ENCODE peak calls at places on chromosomes 1 and 21, in six cellular contexts. One of them, this sample, is unnamed.

GRCh38 chr1:232837085-232837484 is 31.9 kb downstream of the MAP10 start:
- DNase-seq in osteocyte: no peak
- DNase-seq in left ventricle myocardium inferior: no peak
- DNase-seq in foreskin fibroblast: no peak
- DNase-seq in pancreas: no peak
- DNase-seq in A549: peak
- DNase-seq in this sample: no peak

GRCh38 chr1:151790071-151790939 is at the start of gene TDRKH:
- DNase-seq in osteocyte: peak
- DNase-seq in left ventricle myocardium inferior: peak
- DNase-seq in foreskin fibroblast: peak
- DNase-seq in pancreas: peak
- DNase-seq in A549: peak
- DNase-seq in this sample: peak

GRCh38 chr1:217135987-217136894 is 413.0 kb upstream of the ESRRG start:
- DNase-seq in osteocyte: no peak
- DNase-seq in left ventricle myocardium inferior: no peak
- DNase-seq in foreskin fibroblast: no peak
- DNase-seq in pancreas: peak
- DNase-seq in A549: no peak
- DNase-seq in this sample: peak

GRCh38 chr1:11594222-11594621 is 60.0 kb downstream of the FBXO2 start:
- DNase-seq in osteocyte: no peak
- DNase-seq in left ventricle myocardium inferior: no peak
- DNase-seq in foreskin fibroblast: peak
- DNase-seq in pancreas: no peak
- DNase-seq in A549: no peak
- DNase-seq in this sample: peak

GRCh38 chr1:54207287-54207686 is 7.3 kb downstream of the MRPL37 start:
- DNase-seq in osteocyte: no peak
- DNase-seq in left ventricle myocardium inferior: no peak
- DNase-seq in foreskin fibroblast: no peak
- DNase-seq in pancreas: no peak
- DNase-seq in A549: no peak
- DNase-seq in this sample: no peak

GRCh38 chr1:183304466-183305122 is 113.6 kb downstream of the NMNAT2 start:
- DNase-seq in osteocyte: no peak
- DNase-seq in left ventricle myocardium inferior: no peak
- DNase-seq in foreskin fibroblast: no peak
- DNase-seq in pancreas: no peak
- DNase-seq in A549: no peak
- DNase-seq in this sample: no peak

GRCh38 chr1:116161390-116161789 is 50.2 kb downstream of the MAB21L3 start:
- DNase-seq in osteocyte: peak
- DNase-seq in left ventricle myocardium inferior: no peak
- DNase-seq in foreskin fibroblast: no peak
- DNase-seq in pancreas: no peak
- DNase-seq in A549: no peak
- DNase-seq in this sample: no peak

GRCh38 chr1:156262461-156263287 is 14.8 kb upstream of the PAQR6 start:
- DNase-seq in osteocyte: no peak
- DNase-seq in left ventricle myocardium inferior: no peak
- DNase-seq in foreskin fibroblast: peak
- DNase-seq in pancreas: no peak
- DNase-seq in A549: peak
- DNase-seq in this sample: no peak

GRCh38 chr1:175221548-175222175 is 29.1 kb upstream of the KIAA0040 start:
- DNase-seq in osteocyte: no peak
- DNase-seq in left ventricle myocardium inferior: peak
- DNase-seq in foreskin fibroblast: no peak
- DNase-seq in pancreas: peak
- DNase-seq in A549: no peak
- DNase-seq in this sample: peak

GRCh38 chr1:234463749-234464148 is 15.2 kb downstream of the TARBP1 start:
- DNase-seq in osteocyte: no peak
- DNase-seq in left ventricle myocardium inferior: no peak
- DNase-seq in foreskin fibroblast: no peak
- DNase-seq in pancreas: no peak
- DNase-seq in A549: no peak
- DNase-seq in this sample: no peak

GRCh38 chr1:109379422-109379821 is 18.3 kb downstream of the SORT1 start:
- DNase-seq in osteocyte: no peak
- DNase-seq in left ventricle myocardium inferior: no peak
- DNase-seq in foreskin fibroblast: no peak
- DNase-seq in pancreas: no peak
- DNase-seq in A549: no peak
- DNase-seq in this sample: no peak

GRCh38 chr1:30109853-30110252 is 613.5 kb downstream of the MATN1 start:
- DNase-seq in osteocyte: no peak
- DNase-seq in left ventricle myocardium inferior: no peak
- DNase-seq in foreskin fibroblast: peak
- DNase-seq in pancreas: no peak
- DNase-seq in A549: no peak
- DNase-seq in this sample: no peak

GRCh38 chr21:44353200-44353970 is at the start of gene TRPM2:
- DNase-seq in osteocyte: no peak
- DNase-seq in left ventricle myocardium inferior: peak
- DNase-seq in foreskin fibroblast: peak
- DNase-seq in pancreas: no peak
- DNase-seq in A549: no peak
- DNase-seq in this sample: no peak

GRCh38 chr1:42777860-42778259 is 6.9 kb upstream of the TMEM269 start:
- DNase-seq in osteocyte: no peak
- DNase-seq in left ventricle myocardium inferior: no peak
- DNase-seq in foreskin fibroblast: no peak
- DNase-seq in pancreas: no peak
- DNase-seq in A549: peak
- DNase-seq in this sample: peak

GRCh38 chr21:23968722-23969647 is 1638.3 kb downstream of the MRPL39 start:
- DNase-seq in osteocyte: no peak
- DNase-seq in left ventricle myocardium inferior: no peak
- DNase-seq in foreskin fibroblast: no peak
- DNase-seq in pancreas: peak
- DNase-seq in A549: no peak
- DNase-seq in this sample: peak

GRCh38 chr1:155208656-155209372 is at the start of gene MTX1:
- DNase-seq in osteocyte: peak
- DNase-seq in left ventricle myocardium inferior: peak
- DNase-seq in foreskin fibroblast: peak
- DNase-seq in pancreas: peak
- DNase-seq in A549: peak
- DNase-seq in this sample: peak

GRCh38 chr21:46322351-46323226 is 1.1 kb downstream of the C21orf58 start:
- DNase-seq in osteocyte: no peak
- DNase-seq in left ventricle myocardium inferior: no peak
- DNase-seq in foreskin fibroblast: peak
- DNase-seq in pancreas: peak
- DNase-seq in A549: no peak
- DNase-seq in this sample: peak

GRCh38 chr1:28036431-28036830 is 52.0 kb downstream of the EYA3 start:
- DNase-seq in osteocyte: no peak
- DNase-seq in left ventricle myocardium inferior: no peak
- DNase-seq in foreskin fibroblast: no peak
- DNase-seq in pancreas: no peak
- DNase-seq in A549: no peak
- DNase-seq in this sample: no peak

GRCh38 chr1:93623875-93624274 is 57.8 kb downstream of the BCAR3 start:
- DNase-seq in osteocyte: no peak
- DNase-seq in left ventricle myocardium inferior: no peak
- DNase-seq in foreskin fibroblast: peak
- DNase-seq in pancreas: no peak
- DNase-seq in A549: no peak
- DNase-seq in this sample: no peak

GRCh38 chr1:161139765-161140164 is 7.3 kb upstream of the DEDD start:
- DNase-seq in osteocyte: no peak
- DNase-seq in left ventricle myocardium inferior: no peak
- DNase-seq in foreskin fibroblast: no peak
- DNase-seq in pancreas: peak
- DNase-seq in A549: peak
- DNase-seq in this sample: peak

GRCh38 chr1:90936731-90937130 is 85.1 kb downstream of the ZNF644 start:
- DNase-seq in osteocyte: no peak
- DNase-seq in left ventricle myocardium inferior: no peak
- DNase-seq in foreskin fibroblast: no peak
- DNase-seq in pancreas: no peak
- DNase-seq in A549: no peak
- DNase-seq in this sample: no peak

GRCh38 chr1:243598433-243598832 is 251.6 kb downstream of the AKT3 start:
- DNase-seq in osteocyte: no peak
- DNase-seq in left ventricle myocardium inferior: no peak
- DNase-seq in foreskin fibroblast: peak
- DNase-seq in pancreas: no peak
- DNase-seq in A549: no peak
- DNase-seq in this sample: no peak

GRCh38 chr1:76012341-76013208 is 62.0 kb upstream of the ST6GALNAC3 start:
- DNase-seq in osteocyte: no peak
- DNase-seq in left ventricle myocardium inferior: no peak
- DNase-seq in foreskin fibroblast: no peak
- DNase-seq in pancreas: no peak
- DNase-seq in A549: no peak
- DNase-seq in this sample: no peak

GRCh38 chr1:96596226-96596625 is 125.4 kb upstream of the PTBP2 start:
- DNase-seq in osteocyte: no peak
- DNase-seq in left ventricle myocardium inferior: no peak
- DNase-seq in foreskin fibroblast: no peak
- DNase-seq in pancreas: peak
- DNase-seq in A549: peak
- DNase-seq in this sample: peak

GRCh38 chr1:37851782-37852210 is 7.6 kb downstream of the MTF1 start:
- DNase-seq in osteocyte: no peak
- DNase-seq in left ventricle myocardium inferior: no peak
- DNase-seq in foreskin fibroblast: peak
- DNase-seq in pancreas: no peak
- DNase-seq in A549: no peak
- DNase-seq in this sample: no peak

GRCh38 chr1:241532864-241533263 is 686 bp downstream of the KMO start:
- DNase-seq in osteocyte: no peak
- DNase-seq in left ventricle myocardium inferior: no peak
- DNase-seq in foreskin fibroblast: no peak
- DNase-seq in pancreas: no peak
- DNase-seq in A549: no peak
- DNase-seq in this sample: no peak

GRCh38 chr1:173164178-173164577 is 43.0 kb downstream of the TNFSF4 start:
- DNase-seq in osteocyte: no peak
- DNase-seq in left ventricle myocardium inferior: no peak
- DNase-seq in foreskin fibroblast: no peak
- DNase-seq in pancreas: no peak
- DNase-seq in A549: no peak
- DNase-seq in this sample: no peak

GRCh38 chr1:173173388-173173787 is 33.7 kb downstream of the TNFSF4 start:
- DNase-seq in osteocyte: no peak
- DNase-seq in left ventricle myocardium inferior: no peak
- DNase-seq in foreskin fibroblast: no peak
- DNase-seq in pancreas: no peak
- DNase-seq in A549: no peak
- DNase-seq in this sample: no peak

GRCh38 chr1:173164686-173165085 is 42.4 kb downstream of the TNFSF4 start:
- DNase-seq in osteocyte: no peak
- DNase-seq in left ventricle myocardium inferior: no peak
- DNase-seq in foreskin fibroblast: no peak
- DNase-seq in pancreas: no peak
- DNase-seq in A549: no peak
- DNase-seq in this sample: no peak

GRCh38 chr1:173171152-173171551 is 36.0 kb downstream of the TNFSF4 start:
- DNase-seq in osteocyte: no peak
- DNase-seq in left ventricle myocardium inferior: no peak
- DNase-seq in foreskin fibroblast: no peak
- DNase-seq in pancreas: no peak
- DNase-seq in A549: no peak
- DNase-seq in this sample: no peak

GRCh38 chr1:173168941-173169340 is 38.2 kb downstream of the TNFSF4 start:
- DNase-seq in osteocyte: no peak
- DNase-seq in left ventricle myocardium inferior: no peak
- DNase-seq in foreskin fibroblast: no peak
- DNase-seq in pancreas: no peak
- DNase-seq in A549: no peak
- DNase-seq in this sample: no peak
- TF ChIP-seq CTCF in osteocyte: no peak
- TF ChIP-seq CTCF in left ventricle myocardium inferior: no peak
- TF ChIP-seq CTCF in foreskin fibroblast: no peak
- TF ChIP-seq CTCF in pancreas: no peak
- TF ChIP-seq CTCF in A549: no peak
- TF ChIP-seq CTCF in this sample: no peak

GRCh38 chr1:70146488-70146887 is 58.9 kb downstream of the LRRC40 start:
- DNase-seq in osteocyte: no peak
- DNase-seq in left ventricle myocardium inferior: no peak
- DNase-seq in foreskin fibroblast: peak
- DNase-seq in pancreas: no peak
- DNase-seq in A549: no peak
- DNase-seq in this sample: no peak
- TF ChIP-seq CTCF in osteocyte: no peak
- TF ChIP-seq CTCF in left ventricle myocardium inferior: no peak
- TF ChIP-seq CTCF in foreskin fibroblast: no peak
- TF ChIP-seq CTCF in pancreas: no peak
- TF ChIP-seq CTCF in A549: no peak
- TF ChIP-seq CTCF in this sample: no peak

GRCh38 chr1:3814771-3815561 is 18.7 kb upstream of the LRRC47 start:
- DNase-seq in osteocyte: no peak
- DNase-seq in left ventricle myocardium inferior: no peak
- DNase-seq in foreskin fibroblast: no peak
- DNase-seq in pancreas: no peak
- DNase-seq in A549: no peak
- DNase-seq in this sample: no peak
- TF ChIP-seq CTCF in osteocyte: no peak
- TF ChIP-seq CTCF in left ventricle myocardium inferior: no peak
- TF ChIP-seq CTCF in foreskin fibroblast: no peak
- TF ChIP-seq CTCF in pancreas: no peak
- TF ChIP-seq CTCF in A549: no peak
- TF ChIP-seq CTCF in this sample: no peak

GRCh38 chr1:77139389-77139788 is 79.8 kb downstream of the PIGK start:
- DNase-seq in osteocyte: no peak
- DNase-seq in left ventricle myocardium inferior: no peak
- DNase-seq in foreskin fibroblast: no peak
- DNase-seq in pancreas: no peak
- DNase-seq in A549: no peak
- DNase-seq in this sample: no peak

GRCh38 chr1:77146270-77146669 is 73.0 kb downstream of the PIGK start:
- DNase-seq in osteocyte: no peak
- DNase-seq in left ventricle myocardium inferior: no peak
- DNase-seq in foreskin fibroblast: no peak
- DNase-seq in pancreas: no peak
- DNase-seq in A549: no peak
- DNase-seq in this sample: no peak

DNA sequence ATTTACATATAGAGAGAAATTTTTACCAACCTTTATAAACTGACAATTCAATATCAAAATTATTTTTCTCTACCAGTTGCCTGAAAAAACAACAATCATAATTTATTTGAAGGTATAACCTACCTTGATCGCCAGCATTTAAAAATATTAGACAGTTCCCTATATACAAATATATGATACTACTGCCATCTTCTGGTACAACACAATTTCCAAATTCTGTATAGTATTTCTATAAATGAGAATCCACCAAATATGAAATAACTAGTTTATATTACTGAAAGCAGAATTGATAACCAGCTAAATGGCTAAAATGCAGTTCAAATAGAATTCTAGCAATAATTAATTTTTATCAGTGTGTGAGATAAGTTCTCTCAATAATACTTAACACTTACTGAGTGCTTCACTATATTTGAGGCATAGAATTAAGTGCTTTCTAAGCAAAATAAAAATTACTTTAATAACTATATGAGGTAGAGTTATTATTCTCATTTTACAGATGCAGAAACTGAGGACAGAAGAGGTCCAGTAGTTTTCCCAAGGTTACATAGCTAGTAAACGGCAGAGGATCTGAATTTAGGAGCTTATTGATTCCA is 75.6 kb downstream of the PIGK start:
- DNase-seq in osteocyte: no peak
- DNase-seq in left ventricle myocardium inferior: no peak
- DNase-seq in foreskin fibroblast: no peak
- DNase-seq in pancreas: no peak
- DNase-seq in A549: peak
- DNase-seq in this sample: no peak
- TF ChIP-seq CTCF in osteocyte: peak
- TF ChIP-seq CTCF in left ventricle myocardium inferior: peak
- TF ChIP-seq CTCF in foreskin fibroblast: no peak
- TF ChIP-seq CTCF in pancreas: no peak
- TF ChIP-seq CTCF in A549: peak
- TF ChIP-seq CTCF in this sample: no peak